ENCODE peak calls at places on chromosomes 13 and 19, in six cellular contexts. O, H, T, Y, R and U are unnamed samples.

GRCh38 chr13:25222740-25223139 is 50.7 kb upstream of the AMER2 start:
- DNase-seq in H (no peak), T (no peak), O (no peak), R (no peak), Y (no peak), U (no peak)

GRCh38 chr13:39020853-39021462 is 16.9 kb downstream of the PROSER1 start:
- DNase-seq in R (no peak), T (no peak), H (no peak), O (no peak), Y (no peak), U (no peak)

GRCh38 chr13:23160241-23161175 is 20.3 kb upstream of the SGCG start:
- DNase-seq in O (no peak), Y (no peak), T (no peak), R (no peak), H (no peak), U (no peak)

GRCh38 chr13:50707533-50708096 is 135.9 kb downstream of the DLEU7 start:
- DNase-seq in R (no peak), H (no peak), Y (no peak), O (no peak), T (no peak), U (no peak)

GRCh38 chr19:45211751-45212381 is 33.3 kb downstream of the BLOC1S3 start:
- DNase-seq in T (no peak), O (no peak), R (peak; percentile 70), Y (peak; percentile 46), H (peak; percentile 94), U (peak; percentile 76)

GRCh38 chr19:43976732-43977131 is 7.3 kb upstream of the ZNF155 start:
- DNase-seq in H (no peak), O (no peak), R (no peak), Y (no peak), T (no peak), U (no peak)

GRCh38 chr19:56108447-56109195 is 12.5 kb downstream of the ZNF787 start:
- DNase-seq in T (no peak), R (peak; percentile 71), O (no peak), Y (no peak), H (peak; percentile 57), U (no peak)

GRCh38 chr13:61275740-61276139 is 139.9 kb downstream of the PCDH20 start:
- DNase-seq in O (no peak), Y (no peak), H (no peak), R (no peak), T (no peak), U (no peak)

GRCh38 chr13:104823071-104823470 is 1712.4 kb downstream of the EFNB2 start:
- DNase-seq in Y (no peak), R (no peak), O (no peak), T (no peak), H (no peak), U (no peak)

GRCh38 chr19:17450264-17451075 is 2.0 kb upstream of the TMEM221 start:
- DNase-seq in R (no peak), Y (no peak), O (no peak), T (no peak), H (no peak), U (no peak)

GRCh38 chr19:53432088-53432661 is 391 bp downstream of the ZNF761 start:
- DNase-seq in Y (peak; percentile 35), R (no peak), T (no peak), H (peak; percentile 27), O (peak; percentile 18), U (peak; percentile 46)

GRCh38 chr13:77429320-77430142 is 102.6 kb upstream of the MYCBP2 start:
- DNase-seq in T (no peak), H (no peak), Y (no peak), O (no peak), R (no peak), U (no peak)

GRCh38 chr19:20077791-20078463 is at the start of gene ZNF90:
- DNase-seq in Y (peak; percentile 67), R (peak; percentile 97), T (peak; percentile 88), H (peak; percentile 97), O (peak; percentile 95), U (peak; percentile 80)

GRCh38 chr13:106768991-106769390 is 201.1 kb upstream of the ARGLU1 start:
- DNase-seq in H (no peak), R (no peak), O (no peak), T (no peak), Y (no peak), U (no peak)

GRCh38 chr13:110308377-110309158 is 1.5 kb downstream of the COL4A2 start:
- DNase-seq in T (no peak), O (no peak), H (no peak), R (no peak), Y (peak; percentile 62), U (no peak)

GRCh38 chr19:45322744-45323281 is at the start of gene CKM:
- DNase-seq in H (no peak), O (no peak), T (no peak), R (no peak), Y (no peak), U (no peak)

GRCh38 chr13:51148952-51149573 is 38.0 kb upstream of the C13orf42 start:
- DNase-seq in R (peak; percentile 41), O (no peak), H (no peak), Y (peak; percentile 78), T (no peak), U (no peak)

GRCh38 chr13:110269509-110270185 is 37.3 kb downstream of the COL4A1 start:
- DNase-seq in O (no peak), T (no peak), R (peak; percentile 1), H (no peak), Y (no peak), U (no peak)

GRCh38 chr13:58313219-58313618 is 681.7 kb downstream of the PCDH17 start:
- DNase-seq in O (no peak), R (no peak), Y (no peak), H (no peak), T (no peak), U (no peak)

GRCh38 chr13:113962975-113963374 is 10.9 kb downstream of the C13orf46 start:
- DNase-seq in O (no peak), T (no peak), Y (no peak), R (no peak), H (no peak), U (peak; percentile 8)

GRCh38 chr13:21225841-21226581 is 49.6 kb downstream of the MRPL57 start:
- DNase-seq in H (no peak), T (no peak), O (no peak), Y (no peak), R (no peak), U (no peak)

GRCh38 chr19:1250374-1251232 is 2.2 kb downstream of the MIDN start:
- DNase-seq in O (peak; percentile 80), R (peak; percentile 65), Y (peak; percentile 54), T (peak; percentile 68), H (no peak), U (no peak)

GRCh38 chr13:50376895-50377575 is 361.8 kb downstream of the KCNRG start:
- DNase-seq in Y (no peak), R (no peak), H (no peak), O (no peak), T (peak; percentile 15), U (no peak)

GRCh38 chr13:105518086-105518485 is 1017.4 kb downstream of the EFNB2 start:
- DNase-seq in H (no peak), T (no peak), R (no peak), Y (no peak), O (no peak), U (no peak)

GRCh38 chr19:52391135-52391534 is 6.5 kb upstream of the ZNF528 start:
- DNase-seq in Y (no peak), T (no peak), R (no peak), H (no peak), O (no peak), U (no peak)

GRCh38 chr13:27201661-27202060 is 30.1 kb upstream of the USP12 start:
- DNase-seq in H (no peak), R (no peak), Y (no peak), T (no peak), O (no peak), U (no peak)

GRCh38 chr13:30743319-30744055 is 8.1 kb downstream of the ALOX5AP start:
- DNase-seq in O (no peak), H (peak; percentile 29), T (peak; percentile 10), R (no peak), Y (peak; percentile 89), U (no peak)

GRCh38 chr19:46622118-46622446 is 2.8 kb downstream of the PTGIR start:
- DNase-seq in Y (no peak), O (no peak), H (no peak), R (no peak), T (no peak), U (no peak)
- TF ChIP-seq CTCF in Y (no peak), O (no peak), H (no peak), R (no peak), T (no peak), U (no peak)

DNA sequence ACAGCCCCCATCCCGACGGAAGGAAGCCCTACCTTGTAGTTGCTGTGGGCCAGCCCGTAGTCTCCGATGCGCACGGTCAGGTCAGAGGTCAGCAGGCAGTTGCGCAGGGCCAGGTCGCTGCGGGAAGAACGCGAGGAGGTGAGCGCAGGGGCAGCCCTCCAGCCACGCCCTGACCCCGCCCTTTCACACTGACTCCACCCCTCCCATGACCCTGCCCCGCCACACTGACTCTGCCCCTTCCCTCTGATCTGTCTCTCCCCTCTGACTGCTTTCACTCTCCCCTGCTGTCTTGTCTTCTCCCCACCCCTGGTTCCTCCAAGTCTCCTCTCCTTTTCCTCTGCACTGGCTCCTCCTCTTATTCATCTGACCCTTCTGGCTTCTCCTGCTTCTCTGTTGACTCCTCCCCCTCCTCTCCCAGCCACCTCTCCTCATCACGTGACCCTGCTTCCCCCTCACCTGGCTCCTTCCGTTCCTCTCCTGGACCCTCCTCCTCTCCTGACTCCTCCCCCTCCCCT is 10.1 kb downstream of the LMTK3 start:
- DNase-seq in T (peak; percentile 84), H (peak; percentile 70), Y (no peak), O (no peak), R (peak; percentile 72), U (no peak)
- TF ChIP-seq POLR2A in T (peak; percentile 55), H (no peak), Y (no peak), O (peak; percentile 43), R (peak; percentile 35), U (no peak)

DNA sequence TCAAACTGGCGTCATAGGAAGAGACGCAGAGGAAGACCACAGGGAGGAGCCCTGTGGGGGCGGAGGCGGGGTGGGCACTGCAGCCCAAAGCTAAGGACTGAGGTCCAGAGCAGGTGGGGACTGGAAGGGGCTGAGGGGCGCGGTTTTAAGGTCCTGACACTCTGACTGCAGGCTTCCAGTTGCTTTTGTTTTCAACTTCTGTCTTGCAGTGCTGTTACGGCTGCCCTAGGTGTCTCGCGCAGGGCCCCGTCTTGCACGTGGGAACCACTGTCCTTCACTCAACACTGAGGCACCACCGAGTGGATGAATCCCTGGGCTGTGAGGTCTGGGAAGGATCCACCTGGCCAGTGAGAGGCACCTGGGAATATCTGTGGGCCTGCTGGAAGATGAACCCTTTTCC is 76.0 kb downstream of the TEX29 start:
- DNase-seq in T (no peak), O (peak; percentile 9), H (peak; percentile 18), Y (no peak), R (no peak), U (no peak)
- H3K36me3 ChIP-seq in T (no peaks in the 10 kb centered on the region), O (no peaks in the 10 kb centered on the region), H (no peaks in the 10 kb centered on the region), Y (no peaks in the 10 kb centered on the region), R (no peaks in the 10 kb centered on the region), U (no peaks in the 10 kb centered on the region)

GRCh38 chr19:11678504-11678903 is 60.2 kb downstream of the ZNF823 start:
- DNase-seq in T (no peak), H (no peak), R (no peak), Y (no peak), O (no peak), U (no peak)

GRCh38 chr19:11675569-11675968 is 63.2 kb downstream of the ZNF823 start:
- DNase-seq in T (no peak), H (no peak), R (no peak), Y (no peak), O (no peak), U (no peak)

GRCh38 chr19:11673608-11674041 is 65.1 kb downstream of the ZNF823 start:
- DNase-seq in R (peak; percentile 74), T (peak; percentile 68), O (no peak), H (peak; percentile 69), Y (peak; percentile 81), U (no peak)

GRCh38 chr19:11674067-11674492 is 64.7 kb downstream of the ZNF823 start:
- DNase-seq in O (no peak), T (no peak), H (no peak), Y (no peak), R (no peak), U (no peak)
- TF ChIP-seq CTCF in O (no peak), T (no peak), H (no peak), Y (no peak), R (no peak), U (no peak)